ENCODE peak calls at places on chromosomes 11 and 22, in six cellular contexts. One of them, this sample, is unnamed.

GRCh38 chr11:84234462-84235202 is 948.5 kb upstream of the CCDC90B start:
- DNase-seq in brain microvascular endothelial cell: no peak
- DNase-seq in GM12865: no peak
- DNase-seq in GM06990: no peak
- DNase-seq in fibroblast of mammary gland: no peak
- DNase-seq in astrocyte of the spinal cord: no peak
- DNase-seq in this sample: no peak

GRCh38 chr22:41403532-41404318 is 22.0 kb downstream of the TEF start:
- DNase-seq in brain microvascular endothelial cell: peak; percentile 73
- DNase-seq in GM12865: peak; percentile 92
- DNase-seq in fibroblast of mammary gland: peak; percentile 84
- DNase-seq in astrocyte of the spinal cord: peak; percentile 75
- DNase-seq in GM06990: peak; percentile 79
- DNase-seq in this sample: peak; percentile 95

GRCh38 chr11:70420496-70420895 is 22.2 kb downstream of the CTTN start:
- DNase-seq in astrocyte of the spinal cord: no peak
- DNase-seq in GM12865: no peak
- DNase-seq in fibroblast of mammary gland: no peak
- DNase-seq in brain microvascular endothelial cell: no peak
- DNase-seq in GM06990: no peak
- DNase-seq in this sample: no peak

GRCh38 chr11:125448136-125448535 is 47.9 kb downstream of the FEZ1 start:
- DNase-seq in fibroblast of mammary gland: peak; percentile 17
- DNase-seq in GM12865: no peak
- DNase-seq in brain microvascular endothelial cell: no peak
- DNase-seq in GM06990: no peak
- DNase-seq in astrocyte of the spinal cord: peak; percentile 70
- DNase-seq in this sample: no peak

GRCh38 chr11:2090172-2091111 is 48.7 kb downstream of the IGF2 start:
- DNase-seq in GM06990: no peak
- DNase-seq in brain microvascular endothelial cell: no peak
- DNase-seq in GM12865: no peak
- DNase-seq in fibroblast of mammary gland: no peak
- DNase-seq in astrocyte of the spinal cord: no peak
- DNase-seq in this sample: no peak

GRCh38 chr11:116052603-116053537 is 548.7 kb upstream of the CADM1 start:
- DNase-seq in fibroblast of mammary gland: no peak
- DNase-seq in astrocyte of the spinal cord: no peak
- DNase-seq in GM06990: no peak
- DNase-seq in GM12865: no peak
- DNase-seq in brain microvascular endothelial cell: no peak
- DNase-seq in this sample: no peak

GRCh38 chr11:102476812-102477211 is 24.2 kb upstream of the TMEM123 start:
- DNase-seq in GM12865: no peak
- DNase-seq in fibroblast of mammary gland: no peak
- DNase-seq in brain microvascular endothelial cell: no peak
- DNase-seq in astrocyte of the spinal cord: no peak
- DNase-seq in GM06990: no peak
- DNase-seq in this sample: no peak

GRCh38 chr11:108432783-108433182 is 34.5 kb downstream of the C11orf65 start:
- DNase-seq in GM06990: no peak
- DNase-seq in GM12865: no peak
- DNase-seq in astrocyte of the spinal cord: peak; percentile 41
- DNase-seq in brain microvascular endothelial cell: peak; percentile 24
- DNase-seq in fibroblast of mammary gland: peak; percentile 15
- DNase-seq in this sample: no peak

GRCh38 chr11:94737171-94737611 is 31.0 kb upstream of the AMOTL1 start:
- DNase-seq in brain microvascular endothelial cell: no peak
- DNase-seq in GM06990: no peak
- DNase-seq in GM12865: no peak
- DNase-seq in astrocyte of the spinal cord: peak; percentile 44
- DNase-seq in fibroblast of mammary gland: no peak
- DNase-seq in this sample: no peak

GRCh38 chr11:99865951-99866350 is 821.1 kb upstream of the ARHGAP42 start:
- DNase-seq in GM06990: no peak
- DNase-seq in fibroblast of mammary gland: peak; percentile 0
- DNase-seq in brain microvascular endothelial cell: peak; percentile 3
- DNase-seq in GM12865: no peak
- DNase-seq in astrocyte of the spinal cord: no peak
- DNase-seq in this sample: no peak

GRCh38 chr11:103948331-103948730 is 88.1 kb upstream of the DDI1 start:
- DNase-seq in astrocyte of the spinal cord: no peak
- DNase-seq in GM06990: no peak
- DNase-seq in brain microvascular endothelial cell: no peak
- DNase-seq in fibroblast of mammary gland: no peak
- DNase-seq in GM12865: no peak
- DNase-seq in this sample: no peak

GRCh38 chr11:70432065-70432464 is 33.7 kb downstream of the CTTN start:
- DNase-seq in astrocyte of the spinal cord: no peak
- DNase-seq in fibroblast of mammary gland: no peak
- DNase-seq in GM06990: no peak
- DNase-seq in GM12865: peak; percentile 52
- DNase-seq in brain microvascular endothelial cell: no peak
- DNase-seq in this sample: no peak

GRCh38 chr11:4049006-4049405 is 45.6 kb upstream of the RRM1 start:
- DNase-seq in brain microvascular endothelial cell: no peak
- DNase-seq in fibroblast of mammary gland: no peak
- DNase-seq in astrocyte of the spinal cord: no peak
- DNase-seq in GM06990: peak; percentile 22
- DNase-seq in GM12865: peak; percentile 9
- DNase-seq in this sample: no peak

GRCh38 chr22:31139066-31139465 is 1.2 kb downstream of the PLA2G3 start:
- DNase-seq in astrocyte of the spinal cord: no peak
- DNase-seq in GM12865: no peak
- DNase-seq in brain microvascular endothelial cell: no peak
- DNase-seq in GM06990: no peak
- DNase-seq in fibroblast of mammary gland: no peak
- DNase-seq in this sample: no peak
- TF ChIP-seq CTCF in astrocyte of the spinal cord: no peak
- TF ChIP-seq CTCF in GM12865: no peak
- TF ChIP-seq CTCF in brain microvascular endothelial cell: no peak
- TF ChIP-seq CTCF in GM06990: no peak
- TF ChIP-seq CTCF in fibroblast of mammary gland: no peak
- TF ChIP-seq CTCF in this sample: no peak

DNA sequence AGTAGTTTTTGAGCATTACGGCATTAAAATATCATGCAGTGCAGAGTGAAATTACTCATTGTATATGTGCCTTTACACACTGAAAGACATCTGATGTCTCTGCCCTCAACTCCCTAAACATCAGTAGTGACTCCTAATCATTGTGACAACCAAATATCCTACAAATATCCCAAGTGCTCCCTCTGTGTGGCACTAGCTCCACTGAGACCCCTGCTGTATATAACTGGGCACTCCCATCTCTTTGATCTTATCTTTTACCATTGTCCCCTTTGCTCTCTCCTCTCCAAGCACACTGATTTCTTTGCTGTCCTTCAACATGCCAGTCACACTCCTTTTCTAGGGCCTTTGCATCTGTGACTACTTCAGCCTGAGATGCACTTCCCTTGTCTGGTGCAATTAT is 2.6 kb downstream of the SLC5A12 start:
- DNase-seq in fibroblast of mammary gland: no peak
- DNase-seq in brain microvascular endothelial cell: no peak
- DNase-seq in GM06990: no peak
- DNase-seq in GM12865: no peak
- DNase-seq in astrocyte of the spinal cord: no peak
- DNase-seq in this sample: no peak
- TF ChIP-seq CTCF in fibroblast of mammary gland: no peak
- TF ChIP-seq CTCF in brain microvascular endothelial cell: no peak
- TF ChIP-seq CTCF in GM06990: no peak
- TF ChIP-seq CTCF in GM12865: no peak
- TF ChIP-seq CTCF in astrocyte of the spinal cord: no peak
- TF ChIP-seq CTCF in this sample: no peak

DNA sequence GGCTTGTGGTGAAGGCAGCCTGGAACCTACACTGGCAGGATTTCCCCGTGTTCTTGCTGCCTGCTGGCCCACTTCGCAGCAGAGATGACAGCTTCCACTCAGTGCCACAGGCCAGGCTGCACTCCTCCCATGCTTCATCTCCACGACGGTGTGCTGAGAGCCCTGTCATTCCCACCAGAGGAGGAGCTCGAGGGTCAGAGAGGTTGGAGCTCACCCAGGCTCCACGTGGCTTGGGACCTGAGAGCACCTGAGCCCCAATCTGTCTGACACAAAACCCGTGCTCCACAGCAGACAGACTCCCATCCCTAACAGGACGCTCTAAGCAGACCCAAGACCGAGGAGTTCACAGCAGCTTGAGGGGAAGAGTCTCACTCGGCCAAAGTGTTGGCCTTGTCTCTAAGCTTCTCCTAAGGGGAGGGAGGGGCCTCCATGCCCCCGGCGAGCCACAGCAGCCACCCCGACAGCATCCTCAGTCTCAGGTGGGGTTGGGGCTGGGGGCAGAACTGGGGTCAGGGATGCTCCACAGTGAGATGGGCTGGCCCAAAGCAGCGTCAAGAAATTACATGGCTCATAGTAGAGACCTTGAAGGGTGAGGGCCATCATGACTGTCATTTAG is 10.7 kb downstream of the LRFN4 start:
- DNase-seq in GM06990: no peak
- DNase-seq in astrocyte of the spinal cord: no peak
- DNase-seq in fibroblast of mammary gland: no peak
- DNase-seq in brain microvascular endothelial cell: no peak
- DNase-seq in GM12865: no peak
- DNase-seq in this sample: no peak
- TF ChIP-seq CTCF in GM06990: peak; percentile 19
- TF ChIP-seq CTCF in astrocyte of the spinal cord: no peak
- TF ChIP-seq CTCF in fibroblast of mammary gland: no peak
- TF ChIP-seq CTCF in brain microvascular endothelial cell: no peak
- TF ChIP-seq CTCF in GM12865: peak; percentile 10
- TF ChIP-seq CTCF in this sample: no peak

GRCh38 chr22:24230911-24231656 is 13.8 kb downstream of the GGT5 start:
- DNase-seq in GM12865: peak; percentile 52
- DNase-seq in GM06990: no peak
- DNase-seq in astrocyte of the spinal cord: no peak
- DNase-seq in fibroblast of mammary gland: no peak
- DNase-seq in brain microvascular endothelial cell: no peak
- DNase-seq in this sample: peak; percentile 76
- TF ChIP-seq CTCF in GM12865: peak; percentile 63
- TF ChIP-seq CTCF in GM06990: peak; percentile 64
- TF ChIP-seq CTCF in astrocyte of the spinal cord: peak; percentile 31
- TF ChIP-seq CTCF in fibroblast of mammary gland: peak; percentile 28
- TF ChIP-seq CTCF in brain microvascular endothelial cell: peak; percentile 60
- TF ChIP-seq CTCF in this sample: peak; percentile 63

GRCh38 chr22:19397729-19398094 is 33.8 kb downstream of the HIRA start:
- DNase-seq in astrocyte of the spinal cord: no peak
- DNase-seq in brain microvascular endothelial cell: no peak
- DNase-seq in GM06990: no peak
- DNase-seq in GM12865: no peak
- DNase-seq in fibroblast of mammary gland: no peak
- DNase-seq in this sample: no peak

GRCh38 chr22:19398206-19398605 is 33.3 kb downstream of the HIRA start:
- DNase-seq in brain microvascular endothelial cell: no peak
- DNase-seq in GM06990: no peak
- DNase-seq in fibroblast of mammary gland: peak; percentile 25
- DNase-seq in astrocyte of the spinal cord: no peak
- DNase-seq in GM12865: no peak
- DNase-seq in this sample: no peak

GRCh38 chr22:19396934-19397728 is 34.4 kb downstream of the HIRA start:
- DNase-seq in astrocyte of the spinal cord: no peak
- DNase-seq in GM06990: no peak
- DNase-seq in brain microvascular endothelial cell: no peak
- DNase-seq in fibroblast of mammary gland: no peak
- DNase-seq in GM12865: no peak
- DNase-seq in this sample: no peak

GRCh38 chr22:19396561-19396933 is 35.0 kb downstream of the HIRA start:
- DNase-seq in brain microvascular endothelial cell: no peak
- DNase-seq in fibroblast of mammary gland: no peak
- DNase-seq in GM12865: no peak
- DNase-seq in GM06990: no peak
- DNase-seq in astrocyte of the spinal cord: no peak
- DNase-seq in this sample: no peak

GRCh38 chr22:19398680-19399079 is 32.9 kb downstream of the HIRA start:
- DNase-seq in GM12865: no peak
- DNase-seq in astrocyte of the spinal cord: no peak
- DNase-seq in brain microvascular endothelial cell: no peak
- DNase-seq in fibroblast of mammary gland: no peak
- DNase-seq in GM06990: no peak
- DNase-seq in this sample: no peak
- TF ChIP-seq CTCF in GM12865: no peak
- TF ChIP-seq CTCF in astrocyte of the spinal cord: no peak
- TF ChIP-seq CTCF in brain microvascular endothelial cell: no peak
- TF ChIP-seq CTCF in fibroblast of mammary gland: no peak
- TF ChIP-seq CTCF in GM06990: no peak
- TF ChIP-seq CTCF in this sample: no peak

GRCh38 chr22:22919041-22919440 is 31.4 kb downstream of the IGLL5 start:
- DNase-seq in GM06990: no peak
- DNase-seq in astrocyte of the spinal cord: no peak
- DNase-seq in brain microvascular endothelial cell: no peak
- DNase-seq in GM12865: no peak
- DNase-seq in fibroblast of mammary gland: no peak
- DNase-seq in this sample: no peak

GRCh38 chr22:22916215-22916951 is 28.8 kb downstream of the IGLL5 start:
- DNase-seq in brain microvascular endothelial cell: no peak
- DNase-seq in fibroblast of mammary gland: no peak
- DNase-seq in astrocyte of the spinal cord: no peak
- DNase-seq in GM12865: no peak
- DNase-seq in GM06990: no peak
- DNase-seq in this sample: no peak

GRCh38 chr22:22916952-22917290 is 29.3 kb downstream of the IGLL5 start:
- DNase-seq in fibroblast of mammary gland: no peak
- DNase-seq in GM12865: no peak
- DNase-seq in astrocyte of the spinal cord: no peak
- DNase-seq in brain microvascular endothelial cell: no peak
- DNase-seq in GM06990: no peak
- DNase-seq in this sample: no peak

GRCh38 chr22:22918297-22918965 is 30.8 kb downstream of the IGLL5 start:
- DNase-seq in brain microvascular endothelial cell: no peak
- DNase-seq in fibroblast of mammary gland: no peak
- DNase-seq in astrocyte of the spinal cord: no peak
- DNase-seq in GM06990: no peak
- DNase-seq in GM12865: no peak
- DNase-seq in this sample: no peak

DNA sequence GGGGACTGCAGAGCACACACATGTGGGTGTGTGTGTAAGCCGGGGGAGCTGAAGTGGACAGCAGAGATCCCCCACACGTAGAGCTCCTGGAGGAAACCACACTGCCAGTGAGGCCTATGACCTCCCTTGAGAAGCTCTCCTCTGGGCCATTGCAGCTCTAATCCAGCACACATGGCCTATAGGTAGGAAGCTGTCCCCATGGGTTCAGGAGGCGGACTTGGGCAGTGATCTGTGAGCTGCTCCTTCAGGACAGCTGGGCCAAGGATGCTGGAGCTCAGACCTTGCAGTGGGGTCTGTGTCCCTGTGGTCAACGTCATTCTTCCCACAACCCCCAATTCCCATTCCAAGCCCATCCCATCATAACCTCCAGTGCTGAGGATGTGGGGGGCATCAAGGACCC is 29.8 kb downstream of the IGLL5 start:
- DNase-seq in GM06990: no peak
- DNase-seq in brain microvascular endothelial cell: no peak
- DNase-seq in astrocyte of the spinal cord: no peak
- DNase-seq in GM12865: no peak
- DNase-seq in fibroblast of mammary gland: no peak
- DNase-seq in this sample: no peak
- TF ChIP-seq CTCF in GM06990: no peak
- TF ChIP-seq CTCF in brain microvascular endothelial cell: no peak
- TF ChIP-seq CTCF in astrocyte of the spinal cord: no peak
- TF ChIP-seq CTCF in GM12865: no peak
- TF ChIP-seq CTCF in fibroblast of mammary gland: no peak
- TF ChIP-seq CTCF in this sample: no peak